ENCODE peak calls at places on chromosomes 11 and 22, in four cellular contexts. F is A549, J is GM12878, H is tibial nerve. P is an unnamed sample.

GRCh38 chr11:109729761-109730160 is 307.8 kb downstream of the C11orf87 start:
- DNase-seq in F (no peak), J (no peak), H (no peak), P (no peak)

GRCh38 chr22:45553333-45554039 is 50.8 kb downstream of the FBLN1 start:
- DNase-seq in F (peak; percentile 83), J (no peak), H (peak; percentile 67), P (peak; percentile 97)

GRCh38 chr11:132685174-132685611 is 847.1 kb downstream of the OPCML start:
- DNase-seq in F (no peak), J (no peak), H (no peak), P (no peak)

GRCh38 chr22:20215742-20216141 is 52.4 kb downstream of the RTN4R start:
- DNase-seq in F (no peak), J (no peak), H (no peak), P (no peak)

GRCh38 chr11:23540101-23540561 is 679.9 kb upstream of the CCDC179 start:
- DNase-seq in F (peak; percentile 18), J (peak; percentile 5), H (no peak), P (no peak)

GRCh38 chr22:44245867-44246266 is 65.1 kb downstream of the PARVG start:
- DNase-seq in F (no peak), J (no peak), H (no peak), P (peak; percentile 70)

GRCh38 chr11:31645747-31646146 is 136.2 kb downstream of the ELP4 start:
- DNase-seq in F (peak; percentile 13), J (no peak), H (no peak), P (no peak)

GRCh38 chr22:29330753-29331152 is 15.3 kb upstream of the RASL10A start:
- DNase-seq in F (no peak), J (no peak), H (no peak), P (no peak)

GRCh38 chr11:124865902-124866851 is 945 bp downstream of the ROBO3 start:
- DNase-seq in F (peak; percentile 64), J (no peak), H (no peak), P (no peak)

GRCh38 chr11:69558519-69558941 is 77.1 kb downstream of the LINC01488 start:
- DNase-seq in F (no peak), J (no peak), H (no peak), P (no peak)

GRCh38 chr11:94647926-94648325 is 80.8 kb downstream of the PIWIL4 start:
- DNase-seq in F (no peak), J (no peak), H (peak; percentile 20), P (peak; percentile 79)

GRCh38 chr11:59668950-59669610 is at the start of gene PATL1:
- DNase-seq in F (peak; percentile 96), J (peak; percentile 94), H (peak; percentile 98), P (peak; percentile 100)
- TF ChIP-seq EP300 in F (no peak), J (peak; percentile 10), H (peak; percentile 97), P (no peak)

DNA sequence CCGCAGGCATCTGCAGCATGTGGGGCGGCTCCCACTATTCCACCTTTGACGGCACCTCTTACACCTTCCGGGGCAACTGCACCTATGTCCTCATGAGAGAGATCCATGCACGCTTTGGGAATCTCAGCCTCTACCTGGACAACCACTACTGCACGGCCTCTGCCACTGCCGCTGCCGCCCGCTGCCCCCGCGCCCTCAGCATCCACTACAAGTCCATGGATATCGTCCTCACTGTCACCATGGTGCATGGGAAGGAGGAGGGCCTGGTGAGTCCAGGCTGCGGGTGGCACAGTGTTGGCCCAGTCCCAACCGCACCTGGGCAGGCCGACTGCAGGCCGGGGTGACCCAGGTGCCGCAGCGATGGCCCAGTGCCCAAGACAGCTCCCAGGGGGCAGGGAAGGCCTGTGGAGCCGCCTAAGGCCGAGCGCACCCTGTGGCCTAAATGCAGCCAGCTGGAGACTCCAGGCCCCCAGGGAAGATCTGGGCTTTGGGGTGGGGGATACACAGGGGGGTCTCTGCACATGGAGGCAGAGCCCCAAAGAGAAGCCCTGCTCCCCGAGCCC is 31.3 kb downstream of the MUC5B start:
- DNase-seq in F (no peak), J (no peak), H (no peak), P (no peak)
- TF ChIP-seq EP300 in F (no peak), J (no peak), H (no peak), P (no peak)

GRCh38 chr11:4093519-4094347 is 866 bp upstream of the RRM1 start:
- DNase-seq in F (peak; percentile 21), J (no peak), H (no peak), P (no peak)

GRCh38 chr11:4092031-4092430 is 2.6 kb upstream of the RRM1 start:
- DNase-seq in F (no peak), J (no peak), H (no peak), P (no peak)

GRCh38 chr11:4098026-4098621 is 3.5 kb downstream of the RRM1 start:
- DNase-seq in F (no peak), J (no peak), H (no peak), P (no peak)

GRCh38 chr11:4095509-4096230 is 1.1 kb downstream of the RRM1 start:
- DNase-seq in F (peak; percentile 21), J (no peak), H (no peak), P (no peak)

GRCh38 chr11:4094348-4095291 is at the start of gene RRM1:
- DNase-seq in F (peak; percentile 93), J (peak; percentile 82), H (peak; percentile 89), P (peak; percentile 97)
- TF ChIP-seq EP300 in F (no peak), J (no peak), H (peak; percentile 89), P (no peak)

GRCh38 chr22:38295863-38296262 is 21.4 kb downstream of the CSNK1E start:
- DNase-seq in F (no peak), J (no peak), H (no peak), P (no peak)
- TF ChIP-seq EP300 in F (no peak), J (no peak), H (no peak), P (no peak)

P was measured in esophagus muscularis mucosa.